ENCODE peak calls at places on chromosomes 1 and 21, in four cellular contexts. Y is CD8-positive, alpha-beta T cell; Q is adipocyte; L is H1. X is an unnamed sample. For H3K36me3 and H3K9me3, the result is how much of the 10 kb centered on the place peaks cover.

GRCh38 chr1:212261361-212261929 is 23.8 kb upstream of the PPP2R5A start:
- DNase-seq in Y (no peak), Q (no peak), L (no peak), X (no peak)

GRCh38 chr1:35454616-35455015 is 102.6 kb downstream of the KIAA0319L start:
- DNase-seq in L (no peak), Y (no peak), Q (peak), X (no peak)

GRCh38 chr1:3732747-3733602 is 19.3 kb upstream of the CCDC27 start:
- DNase-seq in Q (no peak), Y (no peak), L (no peak), X (no peak)

GRCh38 chr1:152458384-152459185 is 44.5 kb upstream of the CRNN start:
- DNase-seq in L (no peak), Q (peak), Y (peak), X (peak)

GRCh38 chr1:212655668-212656440 is 43.8 kb downstream of the BATF3 start:
- DNase-seq in Q (peak), L (no peak), Y (no peak), X (peak)

GRCh38 chr1:6026095-6026809 is 19.4 kb upstream of the KCNAB2 start:
- DNase-seq in Y (peak), L (no peak), Q (peak), X (peak)

GRCh38 chr1:3014443-3015268 is 6.6 kb upstream of the ACTRT2 start:
- DNase-seq in Y (no peak), Q (no peak), L (no peak), X (no peak)

GRCh38 chr1:91777196-91777595 is 108.8 kb downstream of the TGFBR3 start:
- DNase-seq in Q (no peak), L (no peak), Y (no peak), X (no peak)

GRCh38 chr1:27583479-27583878 is 20.5 kb downstream of the AHDC1 start:
- DNase-seq in L (no peak), Y (no peak), Q (no peak), X (no peak)

GRCh38 chr1:155078496-155079209 is at the start of gene EFNA3:
- DNase-seq in Y (peak), Q (peak), L (no peak), X (peak)

GRCh38 chr1:178379807-178380206 is 117.0 kb downstream of the CLEC20A start:
- DNase-seq in L (no peak), Q (no peak), Y (no peak), X (no peak)

GRCh38 chr1:229991104-229991513 is 75.9 kb upstream of the GALNT2 start:
- DNase-seq in Y (no peak), Q (no peak), L (no peak), X (no peak)

GRCh38 chr1:225480825-225481434 is 53.1 kb upstream of the LBR start:
- DNase-seq in Q (peak), L (no peak), Y (peak), X (peak)

GRCh38 chr1:238753205-238753720 is 633.1 kb upstream of the CHRM3 start:
- DNase-seq in Q (no peak), Y (no peak), L (no peak), X (no peak)

GRCh38 chr1:37238376-37239224 is 204.3 kb upstream of the GRIK3 start:
- DNase-seq in L (no peak), Q (no peak), Y (no peak), X (peak)

GRCh38 chr1:224067621-224068457 is 46.1 kb upstream of the FBXO28 start:
- DNase-seq in Q (peak), Y (no peak), L (no peak), X (no peak)

GRCh38 chr1:204438628-204439027 is 27.0 kb upstream of the PPP1R15B start:
- DNase-seq in L (no peak), Y (no peak), Q (peak), X (peak)

GRCh38 chr1:29638281-29638680 is 402.0 kb downstream of the PTPRU start:
- DNase-seq in L (no peak), Q (no peak), Y (no peak), X (no peak)

GRCh38 chr1:154744352-154744751 is 125.7 kb downstream of the KCNN3 start:
- DNase-seq in L (no peak), Y (no peak), Q (no peak), X (no peak)

GRCh38 chr1:38028671-38029070 is 16.1 kb downstream of the UTP11 start:
- DNase-seq in L (no peak), Y (no peak), Q (no peak), X (no peak)

GRCh38 chr1:214341918-214342317 is 61.0 kb downstream of the SMYD2 start:
- DNase-seq in Y (no peak), Q (no peak), L (no peak), X (no peak)

GRCh38 chr1:235552146-235552716 is 48.0 kb upstream of the B3GALNT2 start:
- DNase-seq in Q (no peak), Y (no peak), L (no peak), X (no peak)

GRCh38 chr1:115031595-115031994 is 2.0 kb downstream of the TSHB start:
- DNase-seq in Y (no peak), Q (peak), L (no peak), X (no peak)

GRCh38 chr1:229199261-229199850 is 71.6 kb upstream of the RAB4A start:
- DNase-seq in Q (no peak), L (no peak), Y (no peak), X (no peak)

GRCh38 chr1:45863117-45863670 is 59.8 kb downstream of the MAST2 start:
- DNase-seq in L (no peak), Y (no peak), Q (no peak), X (no peak)

GRCh38 chr1:45862008-45862407 is 58.6 kb downstream of the MAST2 start:
- DNase-seq in Q (no peak), L (no peak), Y (no peak), X (no peak)

GRCh38 chr1:45867697-45868346 is 64.4 kb downstream of the MAST2 start:
- DNase-seq in Y (no peak), Q (no peak), L (no peak), X (no peak)

GRCh38 chr1:45864124-45864721 is 60.8 kb downstream of the MAST2 start:
- DNase-seq in L (no peak), Q (no peak), Y (no peak), X (no peak)

DNA sequence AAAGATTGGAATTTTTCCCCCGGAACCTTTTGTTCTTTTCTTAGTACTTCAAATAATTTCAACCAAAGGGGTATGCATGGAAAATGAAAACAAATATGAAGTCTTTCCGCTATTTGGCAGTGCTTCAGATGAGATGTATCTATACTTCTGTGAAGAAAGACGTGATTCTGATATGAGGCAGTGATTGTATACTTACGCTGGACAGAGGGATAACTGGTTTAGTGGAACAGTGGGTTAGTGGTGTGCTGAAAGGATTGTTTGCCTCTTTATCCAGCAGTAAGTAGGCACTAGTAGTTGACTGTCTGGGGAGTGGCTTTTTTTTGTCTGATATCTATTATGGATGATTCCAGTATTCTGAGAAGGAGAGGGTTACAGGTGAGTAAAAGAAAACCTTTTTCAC is 61.4 kb downstream of the MAST2 start:
- DNase-seq in L (no peak), Q (peak), Y (no peak), X (no peak)
- H3K4me3 ChIP-seq in L (no peak), Q (peak), Y (no peak), X (no peak)

GRCh38 chr21:32603131-32603530 is 9.0 kb downstream of the CFAP298 start:
- DNase-seq in Y (no peak), Q (no peak), L (no peak), X (no peak)

GRCh38 chr21:32604484-32604883 is 7.7 kb downstream of the CFAP298 start:
- DNase-seq in L (peak), Y (no peak), Q (no peak), X (no peak)

GRCh38 chr21:32605469-32605868 is 6.7 kb downstream of the CFAP298 start:
- DNase-seq in L (no peak), Y (no peak), Q (no peak), X (no peak)

GRCh38 chr21:32599146-32599925 is 12.8 kb downstream of the CFAP298 start:
- DNase-seq in Q (no peak), Y (no peak), L (no peak), X (no peak)

DNA sequence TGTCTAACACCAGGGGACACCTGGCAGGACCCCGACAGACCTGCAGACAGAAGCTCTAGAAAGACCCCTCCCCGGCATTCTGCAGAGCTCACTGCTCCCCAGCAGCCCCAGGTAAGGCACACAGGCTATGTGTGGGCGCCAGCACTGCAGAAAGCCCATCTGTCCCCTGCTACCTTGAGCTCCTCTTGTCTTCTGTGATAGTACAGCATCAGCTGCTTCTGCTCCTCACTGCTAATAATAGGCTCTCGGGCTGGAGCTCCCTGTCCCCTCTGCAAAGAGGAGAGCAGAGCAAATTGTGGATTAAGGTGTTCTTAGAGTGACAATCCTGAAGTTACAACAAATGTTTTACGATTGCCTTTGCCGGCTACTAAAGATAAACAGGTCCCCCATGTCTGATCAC is 10.1 kb downstream of the CFAP298 start:
- DNase-seq in L (no peak), Q (no peak), Y (no peak), X (no peak)
- H3K36me3 ChIP-seq in L (under half), Q (half or more), Y (under half), X (under half)

DNA sequence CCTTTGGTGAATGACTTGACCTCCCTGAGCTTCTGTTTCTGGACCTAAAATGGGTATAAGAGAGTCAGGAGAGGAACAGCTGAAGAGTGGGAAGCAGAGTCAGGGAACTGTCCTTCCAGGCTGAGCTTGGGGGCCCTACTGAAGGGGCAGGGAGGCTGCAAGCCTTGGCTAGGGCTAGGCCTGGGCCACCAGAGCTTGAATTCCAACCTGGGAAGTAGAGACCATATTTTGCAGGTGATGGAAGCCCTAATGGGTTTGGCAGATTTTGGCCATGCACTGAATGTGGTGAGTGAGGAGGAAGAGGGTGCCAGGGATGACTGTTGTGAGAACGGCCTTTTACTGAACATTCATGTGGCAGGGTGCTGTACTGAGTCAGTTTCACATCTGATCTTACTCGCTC is 69.4 kb upstream of the KLHDC7A start:
- DNase-seq in L (no peak), Y (no peak), Q (no peak), X (no peak)
- H3K9me3 ChIP-seq in L (under half), Y (under half), Q (under half), X (under half)

GRCh38 chr1:160375788-160376524 is 9.1 kb downstream of the NHLH1 start:
- DNase-seq in Q (no peak), L (no peak), Y (no peak), X (no peak)

GRCh38 chr1:160374701-160375443 is 8.0 kb downstream of the NHLH1 start:
- DNase-seq in Q (no peak), Y (no peak), L (no peak), X (no peak)

GRCh38 chr1:160377585-160378206 is 10.8 kb downstream of the NHLH1 start:
- DNase-seq in Q (peak), L (no peak), Y (no peak), X (no peak)

GRCh38 chr1:160374291-160374690 is 7.4 kb downstream of the NHLH1 start:
- DNase-seq in Y (no peak), Q (no peak), L (no peak), X (no peak)

GRCh38 chr1:160376525-160377131 is 9.8 kb downstream of the NHLH1 start:
- DNase-seq in Y (no peak), L (no peak), Q (peak), X (no peak)
- H3K4me3 ChIP-seq in Y (no peak), L (peak), Q (no peak), X (no peak)